ENCODE peak calls at places on chromosomes 11 and 22, in four cellular contexts. O is HCT116, E is HepG2, I is K562. W is an unnamed sample.

GRCh38 chr11:59923813-59924212 is 14.4 kb upstream of the OOSP1 start:
- DNase-seq in I (no peak), E (no peak), O (no peak), W (no peak)

GRCh38 chr11:94544582-94544831 is 786 bp downstream of the FUT4 start:
- DNase-seq in E (no peak), I (no peak), O (no peak), W (no peak)

GRCh38 chr11:5596611-5597201 is at the start of gene TRIM6:
- DNase-seq in O (no peak), I (peak; percentile 65), E (no peak), W (no peak)

GRCh38 chr11:131206671-131207070 is 163.7 kb upstream of the NTM start:
- DNase-seq in E (no peak), O (no peak), I (no peak), W (no peak)

GRCh38 chr11:33376331-33377099 is 119.3 kb downstream of the HIPK3 start:
- DNase-seq in I (no peak), E (no peak), O (no peak), W (no peak)

GRCh38 chr11:45412521-45412920 is 126.4 kb upstream of the SYT13 start:
- DNase-seq in E (no peak), I (no peak), O (no peak), W (no peak)

GRCh38 chr22:50014655-50015401 is 2.3 kb upstream of the IL17REL start:
- DNase-seq in I (peak; percentile 65), E (no peak), O (no peak), W (no peak)

GRCh38 chr11:20020198-20020597 is 140.1 kb downstream of the DBX1 start:
- DNase-seq in O (no peak), E (peak; percentile 65), I (no peak), W (no peak)

GRCh38 chr11:1118755-1119275 is 38.9 kb upstream of the MUC5AC start:
- DNase-seq in O (no peak), E (no peak), I (no peak), W (no peak)

GRCh38 chr11:1116104-1116503 is 41.4 kb downstream of the MUC2 start:
- DNase-seq in O (no peak), I (no peak), E (no peak), W (no peak)

GRCh38 chr11:1119282-1120146 is 38.2 kb upstream of the MUC5AC start:
- DNase-seq in E (no peak), I (no peak), O (no peak), W (no peak)

GRCh38 chr11:1116666-1117390 is 40.9 kb upstream of the MUC5AC start:
- DNase-seq in O (no peak), E (no peak), I (no peak), W (no peak)

GRCh38 chr11:1117970-1118369 is 39.8 kb upstream of the MUC5AC start:
- DNase-seq in I (no peak), E (no peak), O (no peak), W (no peak)
- TF ChIP-seq TCF7L2 in I (no peak), E (no peak), O (no peak), W (no peak)

DNA sequence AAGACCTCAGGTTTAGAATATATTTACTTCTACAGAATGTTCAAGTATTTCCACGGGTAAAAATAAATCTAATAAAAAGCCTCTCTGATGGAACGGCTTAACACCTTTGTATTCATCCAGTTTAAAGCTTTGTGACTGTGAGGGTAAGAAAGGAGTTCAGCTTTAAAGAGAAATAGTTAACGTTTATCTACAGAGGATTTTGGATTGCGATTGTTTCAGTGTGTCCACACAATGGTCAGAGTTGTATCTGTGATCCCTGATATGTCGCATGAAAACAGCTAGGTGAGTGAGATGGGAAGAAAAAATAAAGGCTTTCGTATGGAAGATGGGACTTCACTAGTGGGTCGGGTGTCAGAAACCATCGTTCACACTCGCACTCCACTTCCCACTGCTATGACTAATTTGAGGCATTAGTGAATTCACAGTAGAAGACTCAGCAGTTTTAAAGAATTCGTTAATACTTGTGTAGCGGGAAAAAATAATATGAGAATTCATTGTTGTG is 1.6 kb downstream of the APLP2 start:
- DNase-seq in E (peak; percentile 13), O (no peak), I (no peak), W (no peak)
- TF ChIP-seq TCF7L2 in E (no peak), O (no peak), I (no peak), W (no peak)

GRCh38 chr11:26753738-26754504 is 32.1 kb upstream of the SLC5A12 start:
- DNase-seq in O (peak; percentile 2), E (peak; percentile 56), I (peak; percentile 8), W (peak; percentile 13)

DNA sequence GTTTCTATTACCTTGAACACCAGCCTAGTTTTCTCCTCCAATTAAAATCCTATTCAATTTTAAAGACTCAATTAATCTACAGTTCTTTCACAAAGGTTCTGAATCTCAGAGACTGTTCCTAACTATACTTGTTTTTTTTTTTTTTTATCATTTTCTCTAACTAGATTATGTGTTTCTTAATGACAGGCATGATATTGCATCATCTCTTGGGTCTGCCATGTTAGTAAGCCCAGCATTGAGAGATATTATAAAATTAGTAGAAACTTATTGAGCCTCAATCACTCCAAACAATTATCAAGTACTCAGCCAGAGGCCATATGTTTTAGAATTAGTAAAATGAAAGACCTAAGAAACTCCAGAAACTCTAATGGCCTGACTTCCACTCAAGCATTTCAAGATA is 28.1 kb upstream of the SLC5A12 start:
- DNase-seq in E (no peak), I (no peak), O (no peak), W (no peak)
- TF ChIP-seq TCF7L2 in E (no peak), I (no peak), O (no peak), W (no peak)

GRCh38 chr11:16745950-16746349 is 7.5 kb downstream of the C11orf58 start:
- DNase-seq in E (no peak), O (no peak), I (no peak), W (no peak)

GRCh38 chr11:16749092-16749491 is 10.6 kb downstream of the C11orf58 start:
- DNase-seq in O (no peak), E (no peak), I (no peak), W (no peak)

GRCh38 chr11:16749666-16750065 is 11.2 kb downstream of the C11orf58 start:
- DNase-seq in I (no peak), O (no peak), E (no peak), W (no peak)

DNA sequence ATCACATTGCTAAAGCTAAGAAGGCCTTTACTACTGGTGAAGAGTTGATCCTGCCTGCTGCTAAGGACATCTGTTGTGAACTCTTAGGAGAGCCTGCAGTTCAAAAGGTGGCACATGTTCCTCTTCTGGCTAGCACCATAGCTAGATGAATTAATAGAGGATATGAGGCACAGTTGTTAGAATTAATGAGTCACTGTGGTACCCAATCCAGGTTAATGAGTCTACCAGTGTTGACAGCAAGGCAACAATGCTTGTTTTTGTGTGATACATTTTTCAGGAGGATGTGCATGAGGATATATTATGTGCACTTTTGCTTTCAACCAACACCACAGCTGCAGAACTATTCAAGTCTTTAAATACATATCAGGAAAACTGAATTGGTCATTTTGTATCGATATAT is 12.0 kb downstream of the C11orf58 start:
- DNase-seq in I (no peak), E (no peak), O (no peak), W (no peak)
- TF ChIP-seq TCF7L2 in I (no peak), E (no peak), O (no peak), W (no peak)

GRCh38 chr11:67506426-67507032 is 1.4 kb upstream of the PITPNM1 start:
- DNase-seq in E (no peak), O (no peak), I (no peak), W (no peak)
- TF ChIP-seq TCF7L2 in E (no peak), O (no peak), I (no peak), W (no peak)

GRCh38 chr22:25370322-25370721 is 150.9 kb downstream of the CRYBB2 start:
- DNase-seq in I (no peak), E (no peak), O (no peak), W (no peak)

GRCh38 chr22:25374871-25375270 is 155.4 kb downstream of the CRYBB2 start:
- DNase-seq in I (no peak), O (no peak), E (no peak), W (no peak)

GRCh38 chr22:25369133-25369532 is 149.7 kb downstream of the CRYBB2 start:
- DNase-seq in E (no peak), I (no peak), O (no peak), W (no peak)

GRCh38 chr22:25373961-25374360 is 154.5 kb downstream of the CRYBB2 start:
- DNase-seq in I (no peak), O (no peak), E (no peak), W (no peak)

GRCh38 chr22:25372000-25372595 is 152.7 kb downstream of the CRYBB2 start:
- DNase-seq in I (no peak), E (no peak), O (no peak), W (no peak)
- TF ChIP-seq TCF7L2 in I (no peak), E (no peak), O (no peak), W (no peak)

DNA sequence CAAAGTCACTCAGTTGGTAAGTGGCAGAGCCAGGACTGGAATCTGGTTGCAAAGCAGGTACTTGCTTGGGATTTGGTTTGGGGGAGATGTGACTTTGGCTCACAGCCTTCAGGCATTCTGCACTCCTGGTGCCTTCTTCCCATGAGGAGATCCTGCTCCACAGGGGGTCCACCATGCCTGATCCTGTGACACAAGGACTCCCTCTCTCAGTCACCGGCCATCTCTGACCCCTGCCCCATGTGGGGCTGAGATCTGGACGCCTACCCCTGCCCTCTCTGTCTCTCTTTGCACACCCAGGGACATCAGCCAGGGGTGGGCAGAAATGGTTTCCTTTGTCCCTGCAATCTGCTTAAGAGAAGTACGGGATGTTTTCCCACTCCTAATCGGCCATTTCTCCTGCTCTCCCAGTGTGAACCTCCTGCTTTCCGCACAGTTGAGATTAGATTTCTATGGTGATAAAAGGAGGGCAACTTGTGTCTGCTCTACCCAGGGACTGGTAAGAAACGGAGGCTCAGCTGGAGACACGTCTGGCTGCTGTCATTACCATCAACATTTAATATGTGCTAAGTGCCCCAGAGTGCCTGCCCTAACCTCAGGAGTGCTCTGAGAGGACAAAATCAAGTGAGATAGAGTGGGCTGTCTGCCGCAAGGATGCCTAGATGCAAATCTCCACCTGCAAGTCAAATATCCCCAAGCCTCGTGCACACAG is 11.1 kb upstream of the FXYD6 start:
- DNase-seq in I (no peak), O (no peak), E (no peak), W (no peak)
- TF ChIP-seq TCF7L2 in I (no peak), O (no peak), E (no peak), W (no peak)